ENCODE peak calls at places on chromosomes 16 and 17, in ten cellular contexts. One of them, this sample, is unnamed. For H3K4me1, the result is how much of the 10 kb centered on the place peaks cover.

GRCh38 chr17:46962374-46962790 is 16.7 kb downstream of the RPRML start:
- DNase-seq in keratinocyte: no peak
- DNase-seq in stomach: no peak
- DNase-seq in left ventricle myocardium inferior: no peak
- DNase-seq in transverse colon: no peak
- DNase-seq in fibroblast of lung: peak
- DNase-seq in thoracic aorta: no peak
- DNase-seq in astrocyte: peak
- DNase-seq in adrenal gland: no peak
- DNase-seq in prostate gland: no peak
- DNase-seq in this sample: no peak

GRCh38 chr16:89191901-89192184 is 8.5 kb downstream of the SLC22A31 start:
- DNase-seq in keratinocyte: no peak
- DNase-seq in stomach: no peak
- DNase-seq in left ventricle myocardium inferior: no peak
- DNase-seq in transverse colon: no peak
- DNase-seq in fibroblast of lung: no peak
- DNase-seq in thoracic aorta: no peak
- DNase-seq in astrocyte: no peak
- DNase-seq in adrenal gland: no peak
- DNase-seq in prostate gland: no peak
- DNase-seq in this sample: no peak

GRCh38 chr17:5031365-5032082 is 3.7 kb downstream of the SLC52A1 start:
- DNase-seq in keratinocyte: no peak
- DNase-seq in stomach: peak
- DNase-seq in left ventricle myocardium inferior: peak
- DNase-seq in transverse colon: peak
- DNase-seq in fibroblast of lung: peak
- DNase-seq in thoracic aorta: peak
- DNase-seq in astrocyte: peak
- DNase-seq in adrenal gland: peak
- DNase-seq in prostate gland: peak
- DNase-seq in this sample: peak

GRCh38 chr16:31695667-31696066 is 168.0 kb downstream of the AHSP start:
- DNase-seq in keratinocyte: no peak
- DNase-seq in stomach: no peak
- DNase-seq in left ventricle myocardium inferior: no peak
- DNase-seq in transverse colon: no peak
- DNase-seq in fibroblast of lung: no peak
- DNase-seq in thoracic aorta: no peak
- DNase-seq in astrocyte: no peak
- DNase-seq in adrenal gland: no peak
- DNase-seq in prostate gland: no peak
- DNase-seq in this sample: no peak

GRCh38 chr17:59572301-59572924 is 7.0 kb downstream of the DHX40 start:
- DNase-seq in keratinocyte: no peak
- DNase-seq in stomach: no peak
- DNase-seq in left ventricle myocardium inferior: no peak
- DNase-seq in transverse colon: no peak
- DNase-seq in fibroblast of lung: peak
- DNase-seq in thoracic aorta: no peak
- DNase-seq in astrocyte: peak
- DNase-seq in adrenal gland: no peak
- DNase-seq in prostate gland: no peak
- DNase-seq in this sample: no peak

GRCh38 chr16:66970775-66971725 is 10.0 kb downstream of the CES3 start:
- DNase-seq in keratinocyte: no peak
- DNase-seq in stomach: no peak
- DNase-seq in left ventricle myocardium inferior: no peak
- DNase-seq in transverse colon: no peak
- DNase-seq in fibroblast of lung: peak
- DNase-seq in thoracic aorta: no peak
- DNase-seq in astrocyte: peak
- DNase-seq in adrenal gland: no peak
- DNase-seq in prostate gland: no peak
- DNase-seq in this sample: no peak

GRCh38 chr16:726438-727290 is at the start of the genes CCDC78 and HAGHL:
- DNase-seq in keratinocyte: no peak
- DNase-seq in stomach: peak
- DNase-seq in left ventricle myocardium inferior: peak
- DNase-seq in transverse colon: peak
- DNase-seq in fibroblast of lung: peak
- DNase-seq in thoracic aorta: no peak
- DNase-seq in astrocyte: no peak
- DNase-seq in adrenal gland: peak
- DNase-seq in prostate gland: peak
- DNase-seq in this sample: no peak

GRCh38 chr16:13863075-13863765 is 56.7 kb upstream of the ERCC4 start:
- DNase-seq in keratinocyte: no peak
- DNase-seq in stomach: no peak
- DNase-seq in left ventricle myocardium inferior: no peak
- DNase-seq in transverse colon: no peak
- DNase-seq in fibroblast of lung: no peak
- DNase-seq in thoracic aorta: no peak
- DNase-seq in astrocyte: no peak
- DNase-seq in adrenal gland: no peak
- DNase-seq in prostate gland: no peak
- DNase-seq in this sample: no peak

GRCh38 chr17:8487130-8487645 is 51.5 kb downstream of the NDEL1 start:
- DNase-seq in keratinocyte: no peak
- DNase-seq in stomach: no peak
- DNase-seq in left ventricle myocardium inferior: no peak
- DNase-seq in transverse colon: no peak
- DNase-seq in fibroblast of lung: no peak
- DNase-seq in thoracic aorta: no peak
- DNase-seq in astrocyte: no peak
- DNase-seq in adrenal gland: peak
- DNase-seq in prostate gland: no peak
- DNase-seq in this sample: no peak

GRCh38 chr17:8481703-8482102 is 46.0 kb downstream of the NDEL1 start:
- DNase-seq in keratinocyte: no peak
- DNase-seq in stomach: no peak
- DNase-seq in left ventricle myocardium inferior: no peak
- DNase-seq in transverse colon: no peak
- DNase-seq in fibroblast of lung: no peak
- DNase-seq in thoracic aorta: no peak
- DNase-seq in astrocyte: no peak
- DNase-seq in adrenal gland: peak
- DNase-seq in prostate gland: no peak
- DNase-seq in this sample: no peak

GRCh38 chr17:8482546-8482945 is 46.9 kb downstream of the NDEL1 start:
- DNase-seq in keratinocyte: no peak
- DNase-seq in stomach: no peak
- DNase-seq in left ventricle myocardium inferior: no peak
- DNase-seq in transverse colon: no peak
- DNase-seq in fibroblast of lung: peak
- DNase-seq in thoracic aorta: no peak
- DNase-seq in astrocyte: no peak
- DNase-seq in adrenal gland: peak
- DNase-seq in prostate gland: no peak
- DNase-seq in this sample: no peak

GRCh38 chr17:8485491-8485890 is 49.8 kb downstream of the NDEL1 start:
- DNase-seq in keratinocyte: no peak
- DNase-seq in stomach: no peak
- DNase-seq in left ventricle myocardium inferior: no peak
- DNase-seq in transverse colon: no peak
- DNase-seq in fibroblast of lung: no peak
- DNase-seq in thoracic aorta: no peak
- DNase-seq in astrocyte: no peak
- DNase-seq in adrenal gland: no peak
- DNase-seq in prostate gland: no peak
- DNase-seq in this sample: no peak

DNA sequence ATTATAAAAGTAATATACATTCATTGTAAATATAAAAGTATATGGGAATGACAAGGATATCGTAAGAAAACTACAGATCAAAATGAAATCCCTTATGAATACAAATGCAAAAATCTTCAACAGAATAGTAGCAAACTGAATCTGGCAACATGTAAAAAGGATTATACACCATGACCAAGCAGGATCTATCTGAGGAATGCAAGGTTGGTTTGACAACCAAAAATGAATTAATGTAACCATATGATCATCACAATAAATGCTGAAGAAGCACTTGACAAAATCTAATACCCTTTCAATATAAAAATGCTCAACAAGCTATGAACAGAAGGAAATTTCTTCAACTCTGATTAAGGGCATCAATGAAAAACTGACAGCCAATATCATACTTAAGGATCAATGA is 48.8 kb downstream of the NDEL1 start:
- DNase-seq in keratinocyte: no peak
- DNase-seq in stomach: no peak
- DNase-seq in left ventricle myocardium inferior: no peak
- DNase-seq in transverse colon: no peak
- DNase-seq in fibroblast of lung: no peak
- DNase-seq in thoracic aorta: no peak
- DNase-seq in astrocyte: no peak
- DNase-seq in adrenal gland: no peak
- DNase-seq in prostate gland: no peak
- DNase-seq in this sample: no peak
- H3K27ac ChIP-seq in keratinocyte: no peak
- H3K27ac ChIP-seq in stomach: no peak
- H3K27ac ChIP-seq in left ventricle myocardium inferior: no peak
- H3K27ac ChIP-seq in transverse colon: no peak
- H3K27ac ChIP-seq in fibroblast of lung: no peak
- H3K27ac ChIP-seq in thoracic aorta: no peak
- H3K27ac ChIP-seq in astrocyte: no peak
- H3K27ac ChIP-seq in adrenal gland: no peak
- H3K27ac ChIP-seq in prostate gland: no peak
- H3K27ac ChIP-seq in this sample: no peak

GRCh38 chr17:14547556-14547955 is 246.7 kb downstream of the HS3ST3B1 start:
- DNase-seq in keratinocyte: no peak
- DNase-seq in stomach: no peak
- DNase-seq in left ventricle myocardium inferior: no peak
- DNase-seq in transverse colon: no peak
- DNase-seq in fibroblast of lung: no peak
- DNase-seq in thoracic aorta: no peak
- DNase-seq in astrocyte: no peak
- DNase-seq in adrenal gland: no peak
- DNase-seq in prostate gland: no peak
- DNase-seq in this sample: no peak

GRCh38 chr17:14547016-14547415 is 246.1 kb downstream of the HS3ST3B1 start:
- DNase-seq in keratinocyte: no peak
- DNase-seq in stomach: no peak
- DNase-seq in left ventricle myocardium inferior: no peak
- DNase-seq in transverse colon: no peak
- DNase-seq in fibroblast of lung: no peak
- DNase-seq in thoracic aorta: no peak
- DNase-seq in astrocyte: no peak
- DNase-seq in adrenal gland: no peak
- DNase-seq in prostate gland: no peak
- DNase-seq in this sample: no peak

GRCh38 chr17:14541714-14542113 is 240.8 kb downstream of the HS3ST3B1 start:
- DNase-seq in keratinocyte: no peak
- DNase-seq in stomach: no peak
- DNase-seq in left ventricle myocardium inferior: no peak
- DNase-seq in transverse colon: no peak
- DNase-seq in fibroblast of lung: no peak
- DNase-seq in thoracic aorta: no peak
- DNase-seq in astrocyte: no peak
- DNase-seq in adrenal gland: no peak
- DNase-seq in prostate gland: no peak
- DNase-seq in this sample: no peak

DNA sequence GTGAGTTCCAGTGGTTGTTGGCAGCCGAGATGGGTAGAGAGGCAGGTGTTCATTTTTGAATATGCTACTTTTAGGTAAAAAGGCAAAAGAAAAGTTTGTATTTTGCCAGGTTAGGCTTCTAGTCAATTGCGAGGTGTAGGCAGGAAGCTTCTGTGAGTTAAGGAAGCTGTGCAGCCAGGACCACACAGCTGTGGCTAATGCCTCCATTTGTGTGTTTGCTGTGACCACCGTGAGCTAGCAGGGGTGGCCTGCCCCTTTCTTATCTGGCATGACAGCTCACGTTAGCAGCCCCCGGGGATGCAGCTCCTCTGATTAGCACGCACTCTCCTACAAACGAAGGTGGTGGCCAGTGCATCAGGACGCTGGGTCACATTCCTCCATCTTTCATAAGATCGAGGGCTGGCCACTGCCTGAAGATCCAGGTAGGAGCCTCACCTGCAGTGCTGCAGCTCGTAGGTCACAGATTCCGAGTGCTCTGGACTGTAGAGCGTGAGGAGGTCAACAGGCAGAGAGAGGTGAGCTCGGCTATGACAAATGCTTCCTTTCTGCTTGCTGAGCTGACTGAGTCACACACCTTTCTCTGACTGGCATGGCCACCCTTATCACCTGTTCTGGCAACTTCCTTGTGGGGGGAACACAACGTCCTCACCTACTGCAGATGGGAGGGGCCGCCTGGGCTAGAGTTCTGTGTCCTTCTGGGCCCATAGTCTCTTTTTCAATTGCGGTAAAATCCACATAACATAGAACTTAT is 244.4 kb downstream of the HS3ST3B1 start:
- DNase-seq in keratinocyte: no peak
- DNase-seq in stomach: no peak
- DNase-seq in left ventricle myocardium inferior: no peak
- DNase-seq in transverse colon: no peak
- DNase-seq in fibroblast of lung: no peak
- DNase-seq in thoracic aorta: no peak
- DNase-seq in astrocyte: no peak
- DNase-seq in adrenal gland: no peak
- DNase-seq in prostate gland: no peak
- DNase-seq in this sample: no peak
- TF ChIP-seq CTCF in keratinocyte: no peak
- TF ChIP-seq CTCF in stomach: no peak
- TF ChIP-seq CTCF in left ventricle myocardium inferior: no peak
- TF ChIP-seq CTCF in transverse colon: no peak
- TF ChIP-seq CTCF in fibroblast of lung: no peak
- TF ChIP-seq CTCF in thoracic aorta: no peak
- TF ChIP-seq CTCF in astrocyte: no peak
- TF ChIP-seq CTCF in adrenal gland: no peak
- TF ChIP-seq CTCF in prostate gland: no peak
- TF ChIP-seq CTCF in this sample: no peak

DNA sequence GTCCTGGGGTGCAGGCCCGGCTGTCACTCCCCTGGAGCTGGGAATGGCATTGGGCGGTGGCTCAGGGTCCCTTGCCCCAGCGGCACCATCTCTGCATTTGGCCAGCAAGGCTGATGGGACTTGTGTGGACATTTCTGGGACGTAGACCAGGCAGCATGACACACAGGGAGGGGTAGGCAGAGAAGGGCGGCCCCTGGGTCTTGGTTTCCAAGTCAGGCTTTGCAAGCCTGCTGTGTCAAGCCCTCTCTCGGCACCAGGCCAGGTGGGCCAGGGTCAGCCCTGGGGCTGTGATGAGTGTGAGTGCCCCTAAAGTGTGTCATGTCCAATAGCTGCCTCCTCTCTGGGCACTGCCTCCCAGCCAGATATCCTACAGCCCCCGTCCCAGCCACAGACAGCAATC is 335.2 kb downstream of the SEC14L1 start:
- DNase-seq in keratinocyte: no peak
- DNase-seq in stomach: no peak
- DNase-seq in left ventricle myocardium inferior: no peak
- DNase-seq in transverse colon: no peak
- DNase-seq in fibroblast of lung: no peak
- DNase-seq in thoracic aorta: no peak
- DNase-seq in astrocyte: no peak
- DNase-seq in adrenal gland: peak
- DNase-seq in prostate gland: no peak
- DNase-seq in this sample: no peak
- H3K4me1 ChIP-seq in keratinocyte: half or more
- H3K4me1 ChIP-seq in stomach: half or more
- H3K4me1 ChIP-seq in left ventricle myocardium inferior: half or more
- H3K4me1 ChIP-seq in transverse colon: half or more
- H3K4me1 ChIP-seq in fibroblast of lung: half or more
- H3K4me1 ChIP-seq in thoracic aorta: under half
- H3K4me1 ChIP-seq in astrocyte: half or more
- H3K4me1 ChIP-seq in adrenal gland: half or more
- H3K4me1 ChIP-seq in prostate gland: half or more
- H3K4me1 ChIP-seq in this sample: half or more

GRCh38 chr17:48125829-48126612 is 18.5 kb downstream of the SNX11 start:
- DNase-seq in keratinocyte: no peak
- DNase-seq in stomach: no peak
- DNase-seq in left ventricle myocardium inferior: no peak
- DNase-seq in transverse colon: no peak
- DNase-seq in fibroblast of lung: no peak
- DNase-seq in thoracic aorta: no peak
- DNase-seq in astrocyte: no peak
- DNase-seq in adrenal gland: no peak
- DNase-seq in prostate gland: no peak
- DNase-seq in this sample: no peak

GRCh38 chr17:48121921-48122650 is 14.5 kb downstream of the SNX11 start:
- DNase-seq in keratinocyte: no peak
- DNase-seq in stomach: no peak
- DNase-seq in left ventricle myocardium inferior: no peak
- DNase-seq in transverse colon: no peak
- DNase-seq in fibroblast of lung: no peak
- DNase-seq in thoracic aorta: no peak
- DNase-seq in astrocyte: no peak
- DNase-seq in adrenal gland: no peak
- DNase-seq in prostate gland: no peak
- DNase-seq in this sample: no peak

GRCh38 chr17:48123776-48124388 is 16.3 kb downstream of the SNX11 start:
- DNase-seq in keratinocyte: no peak
- DNase-seq in stomach: no peak
- DNase-seq in left ventricle myocardium inferior: no peak
- DNase-seq in transverse colon: no peak
- DNase-seq in fibroblast of lung: no peak
- DNase-seq in thoracic aorta: no peak
- DNase-seq in astrocyte: no peak
- DNase-seq in adrenal gland: no peak
- DNase-seq in prostate gland: no peak
- DNase-seq in this sample: no peak

GRCh38 chr17:48127371-48128051 is 19.9 kb downstream of the SNX11 start:
- DNase-seq in keratinocyte: peak
- DNase-seq in stomach: no peak
- DNase-seq in left ventricle myocardium inferior: no peak
- DNase-seq in transverse colon: no peak
- DNase-seq in fibroblast of lung: peak
- DNase-seq in thoracic aorta: no peak
- DNase-seq in astrocyte: peak
- DNase-seq in adrenal gland: no peak
- DNase-seq in prostate gland: no peak
- DNase-seq in this sample: no peak

DNA sequence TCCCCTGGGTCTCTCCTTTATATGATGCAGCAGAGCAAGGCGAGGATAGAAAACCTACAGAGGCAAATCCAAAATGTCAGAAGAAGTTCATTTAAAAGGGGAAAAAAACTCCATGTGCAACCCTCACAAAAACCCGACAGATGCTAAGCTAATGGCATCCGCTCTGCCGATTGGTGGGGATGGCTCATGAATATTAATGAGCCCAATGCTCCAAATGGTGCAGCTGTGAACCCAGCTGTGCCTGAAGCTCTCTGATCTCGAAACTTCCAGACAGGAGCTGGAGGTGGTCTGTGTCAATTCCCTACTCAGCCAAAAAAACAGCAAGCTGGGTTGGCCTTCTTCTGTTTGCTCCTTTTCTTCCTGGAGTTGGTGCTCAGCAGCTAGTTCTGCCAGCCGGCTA is 15.5 kb downstream of the SNX11 start:
- DNase-seq in keratinocyte: no peak
- DNase-seq in stomach: no peak
- DNase-seq in left ventricle myocardium inferior: no peak
- DNase-seq in transverse colon: no peak
- DNase-seq in fibroblast of lung: no peak
- DNase-seq in thoracic aorta: no peak
- DNase-seq in astrocyte: no peak
- DNase-seq in adrenal gland: no peak
- DNase-seq in prostate gland: no peak
- DNase-seq in this sample: no peak
- H3K27ac ChIP-seq in keratinocyte: no peak
- H3K27ac ChIP-seq in stomach: no peak
- H3K27ac ChIP-seq in left ventricle myocardium inferior: no peak
- H3K27ac ChIP-seq in transverse colon: no peak
- H3K27ac ChIP-seq in fibroblast of lung: no peak
- H3K27ac ChIP-seq in thoracic aorta: no peak
- H3K27ac ChIP-seq in astrocyte: no peak
- H3K27ac ChIP-seq in adrenal gland: no peak
- H3K27ac ChIP-seq in prostate gland: no peak
- H3K27ac ChIP-seq in this sample: no peak

This sample was measured in tibial artery.